ENCODE peak calls at places on chromosomes 3 and 15, in seven cellular contexts. P, Y, S, F, I, E and B are unnamed samples.

GRCh38 chr3:196988241-196989029 is 19.8 kb upstream of the PIGZ start:
- DNase-seq in P (no peak), Y (no peak), E (peak), I (no peak), S (peak), F (peak), B (no peak)

GRCh38 chr3:24494616-24495333 is at the start of gene THRB:
- DNase-seq in P (peak), Y (no peak), E (peak), I (no peak), F (peak), S (peak), B (peak)

GRCh38 chr15:75961332-75961731 is 50.9 kb downstream of the NRG4 start:
- DNase-seq in I (no peak), E (no peak), Y (no peak), P (no peak), S (no peak), F (no peak), B (no peak)

GRCh38 chr3:151890721-151891141 is 17.3 kb downstream of the SUCNR1 start:
- DNase-seq in S (no peak), P (no peak), Y (no peak), E (no peak), I (no peak), F (no peak), B (no peak)

GRCh38 chr15:25248583-25249235 is 190.1 kb downstream of the UBE3A start:
- DNase-seq in E (no peak), I (no peak), S (no peak), P (no peak), Y (no peak), F (peak), B (no peak)

GRCh38 chr15:31268108-31268501 is 58.5 kb upstream of the KLF13 start:
- DNase-seq in F (peak), S (no peak), E (no peak), Y (no peak), P (no peak), I (no peak), B (no peak)

GRCh38 chr3:132730891-132731580 is 8.8 kb upstream of the NPHP3 start:
- DNase-seq in S (peak), I (peak), F (no peak), Y (no peak), P (peak), E (no peak), B (peak)

GRCh38 chr3:138694287-138695007 is 85.9 kb downstream of the FAIM start:
- DNase-seq in F (no peak), I (peak), P (no peak), E (no peak), Y (no peak), S (peak), B (peak)

GRCh38 chr3:105014631-105015030 is 352.1 kb upstream of the ALCAM start:
- DNase-seq in Y (no peak), F (no peak), I (peak), P (no peak), E (no peak), S (no peak), B (peak)

GRCh38 chr15:38652998-38653397 is 88.4 kb upstream of the RASGRP1 start:
- DNase-seq in P (no peak), E (no peak), S (no peak), Y (no peak), I (no peak), F (no peak), B (no peak)

GRCh38 chr3:147656023-147656422 is 246.9 kb downstream of the ZIC1 start:
- DNase-seq in F (no peak), S (no peak), Y (no peak), I (no peak), E (no peak), P (no peak), B (no peak)

GRCh38 chr3:141561426-141562034 is 74.7 kb downstream of the RASA2 start:
- DNase-seq in F (no peak), Y (no peak), I (peak), S (peak), E (peak), P (peak), B (peak)

GRCh38 chr3:39541917-39542329 is 74.4 kb downstream of the MOBP start:
- DNase-seq in Y (no peak), F (no peak), I (peak), E (no peak), P (peak), S (peak), B (peak)

GRCh38 chr3:37622999-37623883 is 238.4 kb upstream of the CTDSPL start:
- DNase-seq in S (no peak), Y (no peak), P (no peak), F (no peak), E (no peak), I (no peak), B (no peak)

GRCh38 chr3:65497846-65498245 is 540.9 kb downstream of the MAGI1 start:
- DNase-seq in S (no peak), I (no peak), E (no peak), P (peak), Y (no peak), F (no peak), B (no peak)

GRCh38 chr3:154480033-154480432 is 50.0 kb upstream of the GPR149 start:
- DNase-seq in I (no peak), S (no peak), P (no peak), F (no peak), E (no peak), Y (no peak), B (no peak)

GRCh38 chr3:4582634-4583033 is 89.5 kb downstream of the ITPR1 start:
- DNase-seq in P (no peak), E (no peak), Y (no peak), F (no peak), S (no peak), I (peak), B (peak)

GRCh38 chr3:43531835-43532234 is 90.0 kb downstream of the ANO10 start:
- DNase-seq in E (no peak), Y (no peak), I (peak), P (no peak), S (no peak), F (no peak), B (peak)

GRCh38 chr15:39549912-39550311 is 31.0 kb upstream of the THBS1 start:
- DNase-seq in E (no peak), S (no peak), P (no peak), I (no peak), F (no peak), Y (no peak), B (no peak)

GRCh38 chr3:27166888-27167287 is 202.3 kb downstream of the NEK10 start:
- DNase-seq in Y (no peak), E (peak), F (no peak), S (peak), P (no peak), I (peak), B (peak)

GRCh38 chr15:26082069-26082832 is 219.1 kb upstream of the ATP10A start:
- DNase-seq in P (peak), Y (peak), I (peak), S (peak), E (peak), F (peak), B (peak)

GRCh38 chr3:45178131-45179023 is 32.2 kb upstream of the CDCP1 start:
- DNase-seq in Y (no peak), E (no peak), S (no peak), P (no peak), F (no peak), I (peak), B (peak)

GRCh38 chr3:150237490-150237889 is 170.6 kb upstream of the TSC22D2 start:
- DNase-seq in S (no peak), Y (no peak), P (no peak), E (no peak), F (no peak), I (peak), B (peak)

GRCh38 chr3:1533763-1534162 is 440.9 kb downstream of the CNTN6 start:
- DNase-seq in I (no peak), E (no peak), F (no peak), Y (no peak), S (no peak), P (no peak), B (no peak)

GRCh38 chr15:75455982-75456531 is 4.6 kb upstream of the SIN3A start:
- DNase-seq in E (peak), F (peak), I (peak), S (peak), P (peak), Y (no peak), B (peak)

GRCh38 chr3:69386535-69387385 is 872 bp upstream of the FRMD4B start:
- DNase-seq in Y (no peak), P (no peak), I (no peak), S (no peak), E (no peak), F (no peak), B (no peak)
- H3K9ac ChIP-seq in Y (no peak), P (no peak), I (no peak), S (no peak), E (no peak), F (no peak), B (no peak)

GRCh38 chr3:53817809-53818208 is 28.4 kb downstream of the CHDH start:
- DNase-seq in S (no peak), F (no peak), I (no peak), Y (no peak), E (no peak), P (no peak), B (no peak)

GRCh38 chr3:53820756-53821580 is 25.3 kb downstream of the CHDH start:
- DNase-seq in P (no peak), E (no peak), F (no peak), I (no peak), Y (no peak), S (no peak), B (no peak)

GRCh38 chr3:53818221-53819162 is 27.7 kb downstream of the CHDH start:
- DNase-seq in E (no peak), P (no peak), Y (no peak), F (no peak), S (no peak), I (no peak), B (no peak)

GRCh38 chr3:53820084-53820483 is 26.1 kb downstream of the CHDH start:
- DNase-seq in E (no peak), Y (no peak), F (no peak), S (no peak), P (no peak), I (no peak), B (no peak)

DNA sequence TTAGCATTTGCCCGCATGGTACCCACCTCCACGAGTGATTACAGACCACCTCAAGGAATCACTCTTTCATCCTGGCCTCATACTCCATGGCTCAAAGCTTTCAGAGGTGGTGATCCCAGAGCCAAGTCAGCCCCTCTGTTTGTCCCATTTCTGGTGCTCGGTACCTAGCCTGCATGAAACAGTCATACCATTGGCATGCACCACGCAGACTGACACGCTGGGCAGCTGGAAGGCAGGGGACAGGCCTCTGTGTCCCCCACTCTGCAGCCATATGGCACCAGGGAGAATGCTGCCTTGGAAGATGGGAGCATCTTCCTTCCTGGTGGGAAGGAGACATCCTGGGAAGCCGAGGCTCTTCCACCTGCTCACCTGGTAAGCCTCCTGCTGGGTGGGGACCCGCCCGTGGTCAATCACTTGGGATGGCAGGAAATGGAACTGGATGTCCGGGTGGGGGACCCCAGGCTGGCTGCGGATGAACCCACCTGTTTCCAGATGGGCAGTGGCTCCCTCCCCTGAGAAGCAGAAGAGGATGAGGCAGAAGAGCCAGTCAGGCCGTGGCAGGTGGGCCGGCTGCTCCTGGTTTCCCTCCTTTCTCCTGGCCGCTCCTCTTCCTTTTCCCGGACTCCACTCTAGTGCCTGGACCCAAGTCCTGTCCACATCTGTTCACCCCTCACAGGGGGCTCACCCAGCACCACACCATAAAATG is 26.9 kb downstream of the CHDH start:
- DNase-seq in F (no peak), E (no peak), S (no peak), P (no peak), Y (no peak), I (no peak), B (no peak)
- H3K18ac ChIP-seq in F (no peak), E (no peak), S (no peak), P (no peak), Y (no peak), I (no peak), B (no peak)

GRCh38 chr15:40789119-40789518 is 17.8 kb upstream of the ZFYVE19 start:
- DNase-seq in P (no peak), E (no peak), Y (no peak), F (no peak), S (no peak), I (no peak), B (no peak)

GRCh38 chr15:40785814-40786213 is 16.0 kb downstream of the C15orf62 start:
- DNase-seq in S (no peak), E (no peak), I (peak), F (no peak), Y (no peak), P (no peak), B (no peak)

GRCh38 chr15:40787991-40788390 is 18.2 kb downstream of the C15orf62 start:
- DNase-seq in E (no peak), Y (no peak), F (no peak), I (no peak), P (no peak), S (no peak), B (no peak)

GRCh38 chr15:40785158-40785557 is 15.4 kb downstream of the C15orf62 start:
- DNase-seq in E (no peak), P (no peak), S (no peak), I (no peak), F (no peak), Y (no peak), B (no peak)

DNA sequence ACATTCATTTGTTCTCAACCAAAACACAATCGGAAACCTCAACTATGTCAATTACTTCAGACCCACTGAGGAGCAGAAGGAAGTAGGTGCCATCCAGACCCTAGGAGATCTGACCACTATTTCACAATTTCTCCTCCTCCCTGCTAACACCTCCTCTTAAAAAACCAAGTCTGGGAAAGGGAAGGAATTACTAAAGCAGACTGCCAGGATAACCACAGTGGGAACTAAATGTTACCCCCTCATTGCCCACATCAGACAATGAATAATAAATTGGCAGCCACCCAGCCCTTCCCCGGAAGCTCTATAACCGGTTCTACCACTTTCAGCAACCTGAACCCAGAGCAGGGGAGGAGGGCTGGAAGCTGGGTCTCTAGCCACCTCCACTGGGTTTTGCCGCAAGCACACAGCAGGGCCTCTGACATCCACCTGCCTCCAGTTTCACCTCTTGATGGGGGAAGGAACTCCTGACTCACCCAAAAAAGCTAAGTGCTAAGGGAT is 17.6 kb downstream of the C15orf62 start:
- DNase-seq in I (peak), F (peak), P (no peak), Y (peak), S (peak), E (peak), B (peak)
- H3K9ac ChIP-seq in I (no peak), F (no peak), P (no peak), Y (no peak), S (no peak), E (no peak), B (no peak)

DNA sequence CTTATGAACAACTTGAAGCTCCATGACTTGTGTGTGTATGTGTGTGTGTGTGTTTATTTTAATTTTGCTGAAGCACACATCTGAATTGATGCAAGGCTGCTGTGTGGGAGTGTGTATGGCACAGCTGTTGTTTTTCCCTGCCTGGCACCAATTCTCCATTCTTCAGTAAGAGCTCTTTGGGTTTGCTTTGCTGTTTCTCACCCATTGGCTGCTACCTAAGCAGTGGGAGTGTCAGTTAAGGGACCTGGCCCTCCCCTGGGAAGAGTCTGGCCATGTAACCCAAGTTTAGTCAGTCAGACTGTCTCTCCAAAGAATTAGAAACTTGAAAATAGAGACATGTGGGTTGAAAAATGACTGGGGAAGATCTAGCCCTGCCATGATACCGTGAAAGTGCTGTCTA is 126.2 kb upstream of the SYNPR start:
- DNase-seq in I (no peak), P (no peak), S (no peak), Y (no peak), F (no peak), E (no peak), B (no peak)
- H3K18ac ChIP-seq in I (no peak), P (no peak), S (no peak), Y (no peak), F (no peak), E (no peak), B (no peak)

DNA sequence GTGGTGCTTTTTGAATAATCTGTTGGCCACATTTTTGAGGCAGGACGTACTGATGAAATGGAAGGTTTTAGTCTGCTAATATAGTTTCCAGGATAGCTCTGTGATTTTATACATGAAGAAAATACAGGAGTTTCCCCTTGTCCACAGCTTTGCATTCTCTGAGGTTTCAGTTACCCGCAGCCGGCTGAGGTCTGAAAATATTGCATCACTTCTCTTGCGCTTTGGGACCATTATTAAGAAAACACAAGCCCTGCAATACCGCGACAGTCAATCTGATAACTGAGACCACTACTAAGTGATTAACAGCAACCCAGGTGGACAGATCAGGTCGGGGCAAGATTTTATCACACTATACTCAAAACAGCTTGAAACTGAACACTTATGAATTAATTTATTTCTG is 33.0 kb downstream of the BLM start:
- DNase-seq in P (no peak), Y (no peak), I (no peak), E (peak), F (no peak), S (no peak), B (no peak)
- H3K9ac ChIP-seq in P (no peak), Y (no peak), I (no peak), E (no peak), F (no peak), S (no peak), B (no peak)

GRCh38 chr15:74270155-74270554 is 34.0 kb downstream of the CCDC33 start:
- DNase-seq in F (no peak), P (no peak), E (no peak), I (no peak), S (no peak), Y (no peak), B (no peak)
- H3K18ac ChIP-seq in F (no peak), P (no peak), E (no peak), I (no peak), S (no peak), Y (no peak), B (no peak)

DNA sequence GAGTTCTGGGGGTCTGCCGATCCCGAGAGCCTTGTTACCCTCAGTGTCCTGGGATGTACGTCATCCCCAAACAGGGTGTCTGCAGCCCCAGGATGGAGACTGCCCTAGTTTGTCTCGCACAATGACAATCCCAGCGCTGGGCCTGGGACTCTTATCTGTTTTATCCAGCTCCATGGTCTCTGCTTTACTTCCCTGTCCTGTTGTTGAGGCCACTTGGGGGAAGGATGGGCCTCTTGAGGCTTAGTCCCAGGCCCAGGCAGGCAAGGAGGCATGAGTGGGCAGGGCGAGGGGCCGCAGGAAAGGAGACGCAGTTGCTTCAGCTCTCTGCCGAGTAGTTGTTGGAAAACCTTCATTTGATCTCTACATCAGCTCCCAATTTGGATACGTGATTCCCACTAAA is 17.4 kb downstream of the SMAD6 start:
- DNase-seq in Y (no peak), F (no peak), E (no peak), I (no peak), S (no peak), P (no peak), B (no peak)
- H3K9ac ChIP-seq in Y (no peak), F (no peak), E (no peak), I (no peak), S (no peak), P (no peak), B (peak)